ENCODE peak calls at places on chromosomes 12 and 14, in five cellular contexts. M is dorsolateral prefrontal cortex, W is heart left ventricle, I is AG09309, P is GM23248. Z is an unnamed sample.

GRCh38 chr12:102964872-102965271 is 7.4 kb downstream of the ASCL1 start:
- DNase-seq in I (no peak), M (peak), W (no peak), P (no peak), Z (peak)

GRCh38 chr12:7493006-7493405 is 10.6 kb downstream of the CD163 start:
- DNase-seq in W (no peak), P (no peak), I (no peak), M (no peak), Z (no peak)

GRCh38 chr12:128811806-128812205 is 12.0 kb downstream of the SLC15A4 start:
- DNase-seq in M (no peak), P (no peak), I (no peak), W (no peak), Z (no peak)

GRCh38 chr12:96150442-96150841 is 43.7 kb upstream of the ELK3 start:
- DNase-seq in M (no peak), I (no peak), W (no peak), P (no peak), Z (no peak)

GRCh38 chr12:102163383-102163782 is 34.2 kb downstream of the PMCH start:
- DNase-seq in M (no peak), W (no peak), I (no peak), P (no peak), Z (no peak)

GRCh38 chr12:14994610-14995009 is 21.8 kb downstream of the PDE6H start:
- DNase-seq in W (no peak), I (no peak), P (no peak), M (no peak), Z (no peak)

GRCh38 chr14:90140298-90140955 is 78.6 kb downstream of the KCNK13 start:
- DNase-seq in W (no peak), P (no peak), M (no peak), I (no peak), Z (no peak)

GRCh38 chr14:55929136-55929535 is 189.1 kb upstream of the PELI2 start:
- DNase-seq in M (no peak), I (no peak), W (no peak), P (no peak), Z (no peak)

GRCh38 chr12:124404162-124404561 is 109.3 kb downstream of the RFLNA start:
- DNase-seq in W (no peak), M (no peak), I (no peak), P (peak), Z (no peak)

GRCh38 chr14:75200451-75200850 is 24.0 kb upstream of the TMED10 start:
- DNase-seq in M (no peak), I (no peak), P (no peak), W (no peak), Z (peak)

GRCh38 chr14:104582649-104583048 is 3.1 kb downstream of the C14orf180 start:
- DNase-seq in I (no peak), M (no peak), P (no peak), W (peak), Z (no peak)

GRCh38 chr12:12896261-12896660 is 4.9 kb downstream of the GPRC5A start:
- DNase-seq in M (no peak), P (peak), I (peak), W (no peak), Z (no peak)

GRCh38 chr12:12891646-12892355 is 439 bp downstream of the GPRC5A start:
- DNase-seq in M (no peak), P (peak), W (no peak), I (no peak), Z (no peak)

GRCh38 chr12:12890815-12891645 is at the start of gene GPRC5A:
- DNase-seq in P (peak), I (peak), M (no peak), W (peak), Z (peak)

GRCh38 chr12:12892670-12893290 is 1.4 kb downstream of the GPRC5A start:
- DNase-seq in I (no peak), M (no peak), W (no peak), P (no peak), Z (no peak)

GRCh38 chr12:12893438-12893837 is 2.1 kb downstream of the GPRC5A start:
- DNase-seq in P (no peak), M (no peak), I (no peak), W (no peak), Z (no peak)
- H3K4me3 ChIP-seq in P (peak), M (no peak), I (no peak), W (no peak), Z (no peak)

DNA sequence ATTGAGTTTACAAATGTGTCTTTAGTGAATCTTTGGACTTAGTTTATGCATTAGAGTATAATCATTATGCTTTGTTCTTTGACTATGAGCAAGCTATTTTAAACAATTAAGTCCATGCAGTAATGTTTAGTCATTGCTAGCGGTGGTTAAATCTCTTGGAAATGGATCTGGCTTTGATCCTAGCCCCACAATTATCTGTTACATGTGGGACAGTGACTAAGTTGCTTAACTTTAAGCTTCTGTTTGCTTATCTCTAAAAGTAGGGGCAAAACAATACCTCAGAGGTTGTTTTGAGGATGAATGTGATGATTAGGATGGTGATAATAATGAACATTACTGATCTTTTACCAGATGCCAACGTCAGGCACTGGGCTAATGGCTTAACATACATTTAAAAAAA is 124.2 kb downstream of the NPAS3 start:
- DNase-seq in P (peak), M (no peak), I (no peak), W (no peak), Z (no peak)
- H3K4me3 ChIP-seq in P (no peak), M (no peak), I (no peak), W (no peak), Z (no peak)

GRCh38 chr12:68665016-68665569 is 21.7 kb upstream of the NUP107 start:
- DNase-seq in W (no peak), P (no peak), M (no peak), I (no peak), Z (no peak)

GRCh38 chr12:68673788-68674187 is 13.0 kb upstream of the NUP107 start:
- DNase-seq in I (no peak), W (no peak), M (no peak), P (no peak), Z (no peak)

GRCh38 chr12:68667286-68667685 is 19.5 kb upstream of the NUP107 start:
- DNase-seq in P (no peak), I (no peak), M (no peak), W (no peak), Z (no peak)

GRCh38 chr12:68667896-68668295 is 18.9 kb upstream of the NUP107 start:
- DNase-seq in I (no peak), M (no peak), W (no peak), P (no peak), Z (no peak)
- H3K4me3 ChIP-seq in I (no peak), M (no peak), W (no peak), P (no peak), Z (no peak)

GRCh38 chr14:68684466-68685418 is 108.1 kb downstream of the ZFP36L1 start:
- DNase-seq in W (no peak), P (peak), M (no peak), I (no peak), Z (no peak)
- H3K4me3 ChIP-seq in W (no peak), P (no peak), M (no peak), I (no peak), Z (no peak)

GRCh38 chr12:53737951-53738833 is 10.9 kb upstream of the CALCOCO1 start:
- DNase-seq in W (no peak), P (no peak), I (no peak), M (no peak), Z (peak)

GRCh38 chr12:53739285-53740129 is 12.3 kb upstream of the CALCOCO1 start:
- DNase-seq in W (no peak), P (peak), I (no peak), M (no peak), Z (no peak)

GRCh38 chr12:53737494-53737808 is 10.2 kb upstream of the CALCOCO1 start:
- DNase-seq in W (no peak), P (no peak), M (no peak), I (no peak), Z (no peak)

GRCh38 chr12:53740130-53740491 is 11.7 kb downstream of the CISTR start:
- DNase-seq in M (no peak), W (no peak), P (no peak), I (no peak), Z (no peak)

GRCh38 chr12:53738834-53739284 is 11.6 kb upstream of the CALCOCO1 start:
- DNase-seq in M (no peak), P (no peak), W (no peak), I (no peak), Z (no peak)
- H3K4me3 ChIP-seq in M (peak), P (no peak), W (no peak), I (no peak), Z (no peak)

GRCh38 chr14:34554540-34555250 is 15.2 kb upstream of the EAPP start:
- DNase-seq in I (no peak), P (peak), W (no peak), M (no peak), Z (peak)
- H3K4me3 ChIP-seq in I (no peak), P (peak), W (no peak), M (no peak), Z (no peak)

GRCh38 chr12:123141615-123142517 is 9.0 kb downstream of the PITPNM2 start:
- DNase-seq in W (no peak), M (no peak), I (peak), P (peak), Z (peak)
- H3K4me3 ChIP-seq in W (no peak), M (peak), I (no peak), P (peak), Z (no peak)

Z was measured in mucosa of descending colon.